ENCODE peak calls at places on chromosomes 4 and X, in ten cellular contexts. L is bronchial epithelial cell, G is OCI-LY7, H is ovary, N is GM20000, Y is progenitor cell of endocrine pancreas, B is left ventricle myocardium inferior, T is nephron progenitor cell, X is mucosa of descending colon, M is D721Med. P is an unnamed sample.
A peak's percentile ranks its signal among the peaks of the same experiment; 100 is the strongest.

GRCh38 chrX:82813671-82814078 is 694.4 kb upstream of the POU3F4 start:
- DNase-seq in B (no peak), N (no peak), L (peak; percentile 98), X (no peak), H (no peak), Y (no peak), M (no peak), G (no peak), T (no peak), P (peak; percentile 91)

GRCh38 chr4:147733614-147734344 is 1.9 kb downstream of the ARHGAP10 start:
- DNase-seq in Y (no peak), T (no peak), X (no peak), G (no peak), B (peak; percentile 29), N (no peak), H (no peak), L (peak; percentile 29), M (no peak), P (peak; percentile 67)

GRCh38 chr4:32472918-32473317 is 1752.7 kb downstream of the PCDH7 start:
- DNase-seq in Y (no peak), G (no peak), H (no peak), T (no peak), M (no peak), N (no peak), L (peak; percentile 13), X (no peak), B (no peak), P (no peak)

GRCh38 chr4:187608001-187608421 is 387.6 kb upstream of the ZFP42 start:
- DNase-seq in X (no peak), T (no peak), L (peak; percentile 89), N (no peak), B (no peak), Y (no peak), H (no peak), G (no peak), M (no peak), P (peak; percentile 55)

GRCh38 chrX:129934461-129934860 is 28.5 kb downstream of the UTP14A start:
- DNase-seq in M (no peak), T (no peak), X (no peak), N (no peak), G (no peak), B (no peak), L (no peak), H (no peak), Y (no peak), P (no peak)

GRCh38 chr4:115866364-115866896 is 753.0 kb upstream of the NDST4 start:
- DNase-seq in H (no peak), M (no peak), G (no peak), B (no peak), T (no peak), X (no peak), Y (no peak), N (no peak), L (no peak), P (no peak)

GRCh38 chrX:9466115-9466495 is 1.2 kb downstream of the TBL1X start:
- DNase-seq in B (peak; percentile 42), G (peak; percentile 11), H (peak; percentile 59), Y (no peak), X (peak; percentile 60), L (no peak), N (peak; percentile 15), M (no peak), T (peak; percentile 47), P (no peak)

GRCh38 chr4:183286590-183287308 is 33.3 kb downstream of the CLDN22 start:
- DNase-seq in T (no peak), B (no peak), X (no peak), L (no peak), H (no peak), M (no peak), G (no peak), Y (no peak), N (no peak), P (no peak)

GRCh38 chr4:7938513-7939376 is 916 bp downstream of the AFAP1 start:
- DNase-seq in N (no peak), Y (peak; percentile 12), T (peak; percentile 54), B (peak; percentile 39), G (no peak), M (no peak), H (peak; percentile 60), X (peak; percentile 63), L (peak; percentile 20), P (peak; percentile 43)

DNA sequence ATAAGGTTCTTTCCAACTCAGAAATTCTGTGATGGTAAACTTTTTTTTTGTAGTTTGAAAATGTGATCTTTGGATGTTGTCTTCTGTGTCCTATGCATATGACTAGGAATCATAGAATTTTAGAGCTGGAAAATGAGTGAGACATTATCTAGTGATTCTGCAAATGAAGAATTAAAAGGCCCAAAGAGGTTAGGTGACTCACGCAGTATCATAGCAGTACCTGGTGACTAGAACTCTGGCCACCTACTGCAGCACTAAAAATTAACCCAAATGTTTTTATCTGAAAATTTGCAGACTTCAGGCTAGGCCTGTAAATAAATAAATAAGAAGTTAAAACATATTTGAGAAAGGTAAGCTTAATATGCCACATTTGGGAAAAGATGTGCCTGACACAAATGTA is 52.8 kb downstream of the NFKB1 start:
- DNase-seq in G (no peak), L (no peak), N (no peak), X (no peak), H (no peak), T (no peak), B (no peak), Y (no peak), M (no peak), P (peak; percentile 34)
- TF ChIP-seq CTCF in G (no peak), L (no peak), N (no peak), X (no peak), H (no peak), T (no peak), B (no peak), Y (no peak), M (no peak), P (no peak)

GRCh38 chr4:149891381-149891780 is 75.7 kb upstream of the IQCM start:
- DNase-seq in X (no peak), G (no peak), M (no peak), B (no peak), Y (no peak), L (no peak), T (no peak), N (no peak), H (no peak), P (no peak)

GRCh38 chr4:149901128-149901527 is 85.5 kb upstream of the IQCM start:
- DNase-seq in H (no peak), M (no peak), L (no peak), G (no peak), Y (no peak), T (no peak), X (no peak), B (no peak), N (no peak), P (no peak)

GRCh38 chr4:149897784-149898183 is 82.1 kb upstream of the IQCM start:
- DNase-seq in T (no peak), H (no peak), G (peak; percentile 12), B (no peak), X (no peak), M (no peak), N (peak; percentile 7), L (peak; percentile 52), Y (no peak), P (peak; percentile 57)

DNA sequence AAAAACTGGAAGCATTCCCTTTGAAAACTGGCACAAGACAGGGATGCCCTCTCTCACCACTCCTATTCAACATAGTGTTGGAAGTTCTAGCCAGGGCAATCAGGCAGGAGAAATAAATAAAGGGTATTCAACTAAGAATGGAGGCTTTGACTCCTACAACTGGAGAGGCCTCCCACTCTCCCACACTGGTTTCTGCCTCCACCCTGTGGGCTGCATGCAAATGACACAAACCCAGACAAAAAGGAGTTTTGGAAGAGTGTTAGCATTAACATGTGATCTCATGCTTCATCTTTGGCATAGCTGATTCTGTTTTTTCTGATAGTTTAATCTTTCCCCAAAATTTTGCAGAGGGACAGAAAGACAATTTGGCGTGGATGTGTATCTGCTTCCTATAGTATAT is 80.8 kb upstream of the IQCM start:
- DNase-seq in X (peak; percentile 31), Y (no peak), G (no peak), T (peak; percentile 21), B (peak; percentile 16), H (no peak), M (no peak), N (no peak), L (peak; percentile 34), P (peak; percentile 65)
- TF ChIP-seq CTCF in X (no peak), Y (peak; percentile 43), G (no peak), T (peak; percentile 30), B (peak; percentile 46), H (no peak), M (peak; percentile 59), N (no peak), L (peak; percentile 66), P (peak; percentile 78)

GRCh38 chr4:52552778-52553177 is 106.3 kb downstream of the USP46 start:
- DNase-seq in X (no peak), N (no peak), H (no peak), G (no peak), M (no peak), Y (no peak), T (no peak), B (no peak), L (peak; percentile 55), P (no peak)
- TF ChIP-seq CTCF in X (no peak), N (no peak), H (no peak), G (no peak), M (no peak), Y (no peak), T (no peak), B (no peak), L (no peak), P (no peak)

GRCh38 chr4:5433196-5433595 is 275.2 kb downstream of the EVC2 start:
- DNase-seq in M (no peak), T (no peak), L (no peak), X (no peak), Y (no peak), H (no peak), B (no peak), N (no peak), G (no peak), P (no peak)

GRCh38 chr4:5435201-5435600 is 273.2 kb downstream of the EVC2 start:
- DNase-seq in B (no peak), M (no peak), X (no peak), T (no peak), Y (no peak), H (no peak), G (no peak), L (no peak), N (no peak), P (no peak)

GRCh38 chr4:5424211-5424610 is 284.1 kb downstream of the EVC2 start:
- DNase-seq in L (no peak), T (no peak), B (no peak), M (no peak), H (no peak), Y (no peak), X (no peak), G (no peak), N (no peak), P (no peak)

GRCh38 chr4:5424901-5425300 is 283.5 kb downstream of the EVC2 start:
- DNase-seq in M (no peak), N (no peak), B (no peak), X (no peak), L (no peak), Y (no peak), H (no peak), G (no peak), T (no peak), P (no peak)

DNA sequence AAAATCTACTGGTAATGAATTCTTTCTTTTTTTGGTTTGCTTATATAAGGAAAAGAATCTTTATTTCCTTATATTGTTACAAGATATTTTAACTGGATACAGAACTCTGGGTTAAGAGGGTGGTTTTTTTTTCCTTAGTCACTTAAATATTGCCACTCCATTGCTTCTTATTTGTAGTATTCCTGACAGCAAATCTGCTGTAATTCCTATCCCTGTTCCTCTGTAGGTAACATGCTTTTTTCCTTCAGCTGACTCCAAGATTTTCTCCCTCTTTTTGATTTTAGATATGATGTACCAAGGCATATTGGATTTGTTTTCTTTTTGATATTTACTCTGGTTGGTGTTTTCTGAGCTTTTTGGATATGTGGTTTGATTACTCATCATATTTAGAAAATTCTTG is 278.6 kb downstream of the EVC2 start:
- DNase-seq in M (no peak), T (no peak), N (no peak), B (no peak), G (no peak), L (no peak), H (no peak), X (no peak), Y (no peak), P (no peak)
- TF ChIP-seq CTCF in M (no peak), T (no peak), N (no peak), B (no peak), G (no peak), L (no peak), H (no peak), X (no peak), Y (no peak), P (no peak)

P was measured in choroid plexus epithelial cell.